ENCODE peak calls at places on chromosome 15, in five cellular contexts. Z is H9; G is stimulated activated CD8-positive, alpha-beta memory T cell treated with anti-CD3 and anti-CD28 coated beads, Interleukin-15, amount 100 ng/mL, for 4 hours; U is NCI-H345; J is cardiac septum. B is an unnamed sample.

GRCh38 chr15:67321352-67321751 is 66.8 kb downstream of the IQCH start:
- DNase-seq in G (no peak), J (no peak), Z (no peak), U (no peak), B (no peak)

GRCh38 chr15:29770796-29771195 is 51.5 kb downstream of the TJP1 start:
- DNase-seq in G (no peak), Z (no peak), U (no peak), J (no peak), B (no peak)

GRCh38 chr15:69701198-69701597 is 248.6 kb downstream of the RPLP1 start:
- DNase-seq in Z (no peak), U (peak), J (no peak), G (no peak), B (no peak)

GRCh38 chr15:80693682-80694623 is 1.2 kb upstream of the ABHD17C start:
- DNase-seq in U (no peak), J (no peak), Z (no peak), G (no peak), B (peak)

GRCh38 chr15:89358755-89359439 is 24.3 kb upstream of the POLG start:
- DNase-seq in Z (peak), G (peak), J (peak), U (peak), B (peak)

GRCh38 chr15:68348064-68348463 is 70.5 kb downstream of the FEM1B start:
- DNase-seq in Z (no peak), U (no peak), J (no peak), G (peak), B (peak)

GRCh38 chr15:75089781-75090734 is 66.7 kb downstream of the PPCDC start:
- DNase-seq in J (peak), Z (no peak), U (no peak), G (no peak), B (peak)

GRCh38 chr15:73956276-73957086 is 30.2 kb downstream of the LOXL1 start:
- DNase-seq in U (no peak), Z (no peak), J (peak), G (no peak), B (peak)

GRCh38 chr15:40055576-40056293 is 16.8 kb upstream of the SRP14 start:
- DNase-seq in Z (no peak), U (no peak), G (no peak), J (no peak), B (no peak)

GRCh38 chr15:79629687-79630086 is 197.6 kb downstream of the MINAR1 start:
- DNase-seq in Z (no peak), U (no peak), J (no peak), G (no peak), B (peak)

GRCh38 chr15:69908518-69909420 is 188.9 kb downstream of the TLE3 start:
- DNase-seq in Z (no peak), U (no peak), G (no peak), J (peak), B (no peak)

GRCh38 chr15:49530106-49530505 is 90.5 kb downstream of the FAM227B start:
- DNase-seq in G (no peak), Z (no peak), U (no peak), J (no peak), B (peak)

GRCh38 chr15:68220489-68220888 is 9.0 kb downstream of the CLN6 start:
- DNase-seq in J (peak), Z (no peak), U (no peak), G (no peak), B (no peak)

GRCh38 chr15:88906130-88906529 is 7.0 kb downstream of the MFGE8 start:
- DNase-seq in J (no peak), G (no peak), U (no peak), Z (no peak), B (no peak)

GRCh38 chr15:51731549-51732267 is 5.7 kb downstream of the LYSMD2 start:
- DNase-seq in G (no peak), Z (no peak), J (no peak), U (no peak), B (peak)

GRCh38 chr15:101258238-101259144 is 6.6 kb upstream of the CHSY1 start:
- DNase-seq in U (peak), J (no peak), G (peak), Z (no peak), B (peak)

GRCh38 chr15:74265046-74265639 is 29.0 kb downstream of the CCDC33 start:
- DNase-seq in G (no peak), Z (peak), U (no peak), J (no peak), B (peak)

GRCh38 chr15:60644903-60645302 is 166.0 kb upstream of the ICE2 start:
- DNase-seq in Z (no peak), J (no peak), U (no peak), G (no peak), B (no peak)

GRCh38 chr15:80604583-80605506 is 90.3 kb upstream of the ABHD17C start:
- DNase-seq in U (no peak), Z (no peak), G (no peak), J (no peak), B (no peak)